ENCODE peak calls at places on chromosomes 4 and X, in five cellular contexts. U is astrocyte; G is AG04450; K is stimulated activated CD4-positive, alpha-beta T cell treated with anti-CD3 and anti-CD28 coated beads, TNF-alpha, amount 100 ng/mL, for 4 hours; Q is frontal cortex. R is an unnamed sample.

GRCh38 chr4:2417196-2417764 is 1.2 kb downstream of the ZFYVE28 start:
- DNase-seq in Q (no peak), G (no peak), U (no peak), K (no peak), R (no peak)

GRCh38 chr4:181261279-181261678 is 981.9 kb upstream of the TENM3 start:
- DNase-seq in Q (no peak), U (peak), K (no peak), G (peak), R (no peak)

GRCh38 chr4:152016325-152016665 is 255.5 kb upstream of the GATB start:
- DNase-seq in K (no peak), G (no peak), U (no peak), Q (no peak), R (no peak)

GRCh38 chr4:141797966-141798365 is 161.6 kb downstream of the IL15 start:
- DNase-seq in K (no peak), G (no peak), U (no peak), Q (no peak), R (no peak)

GRCh38 chrX:76919761-76920160 is 492.3 kb downstream of the MAGEE1 start:
- DNase-seq in G (no peak), Q (no peak), U (no peak), K (no peak), R (no peak)

GRCh38 chr4:53194727-53195126 is 171.1 kb downstream of the SCFD2 start:
- DNase-seq in G (no peak), U (no peak), K (no peak), Q (no peak), R (no peak)

GRCh38 chrX:12548746-12549145 is 242.5 kb upstream of the PRPS2 start:
- DNase-seq in K (no peak), G (peak), U (no peak), Q (no peak), R (no peak)

GRCh38 chr4:25842229-25842840 is 20.5 kb downstream of the SEL1L3 start:
- DNase-seq in G (no peak), Q (no peak), U (no peak), K (no peak), R (no peak)

GRCh38 chr4:186192068-186192751 is 843 bp downstream of the CYP4V2 start:
- DNase-seq in G (no peak), U (peak), Q (peak), K (no peak), R (peak)

GRCh38 chrX:12877386-12877785 is 10.5 kb downstream of the TLR7 start:
- DNase-seq in U (no peak), G (no peak), Q (no peak), K (no peak), R (peak)

GRCh38 chr4:86909540-86909939 is 17.3 kb upstream of the C4orf36 start:
- DNase-seq in K (no peak), U (no peak), G (no peak), Q (no peak), R (no peak)

GRCh38 chr4:149164282-149164681 is 651.4 kb downstream of the IQCM start:
- DNase-seq in K (no peak), Q (no peak), U (peak), G (peak), R (no peak)

GRCh38 chr4:15749001-15749400 is 29.1 kb upstream of the CD38 start:
- DNase-seq in G (no peak), U (no peak), K (no peak), Q (no peak), R (no peak)

GRCh38 chr4:145954924-145955339 is 16.3 kb upstream of the ZNF827 start:
- DNase-seq in U (peak), Q (no peak), K (no peak), G (peak), R (no peak)

GRCh38 chr4:57291911-57292310 is 181.7 kb upstream of the IGFBP7 start:
- DNase-seq in U (peak), K (no peak), Q (no peak), G (no peak), R (no peak)

GRCh38 chrX:141760761-141761160 is 62.2 kb upstream of the SPANXD start:
- DNase-seq in Q (no peak), G (no peak), K (no peak), U (peak), R (no peak)

GRCh38 chr4:172042714-172043114 is 229.5 kb downstream of the GALNTL6 start:
- DNase-seq in U (peak), G (no peak), Q (no peak), K (no peak), R (no peak)

GRCh38 chr4:136009258-136009832 is 1522.9 kb downstream of the PCDH18 start:
- DNase-seq in G (no peak), U (no peak), Q (no peak), K (no peak), R (no peak)

GRCh38 chr4:136664988-136665387 is 867.3 kb downstream of the PCDH18 start:
- DNase-seq in K (no peak), U (no peak), G (peak), Q (no peak), R (no peak)

GRCh38 chr4:140556372-140557085 is 12.2 kb downstream of the UCP1 start:
- DNase-seq in K (peak), G (no peak), Q (no peak), U (no peak), R (no peak)

GRCh38 chr4:184960505-184960971 is 57.8 kb upstream of the HELT start:
- DNase-seq in U (no peak), Q (no peak), K (no peak), G (no peak), R (peak)

GRCh38 chr4:39295784-39296183 is 70.4 kb downstream of the RFC1 start:
- DNase-seq in G (no peak), U (no peak), Q (no peak), K (no peak), R (no peak)

R was measured in prostate gland.